ENCODE peak calls at places on chromosomes 12 and 14, in five cellular contexts. R is upper lobe of left lung; Z is WERI-Rb-1; T is CD8-positive, alpha-beta memory T cell; D is aorta. X is an unnamed sample. For H3K36me3, the result is how much of the 10 kb centered on the place peaks cover.

GRCh38 chr12:104546575-104546974 is 89.8 kb downstream of the CHST11 start:
- DNase-seq in R (no peak), Z (no peak), T (no peak), D (peak), X (peak)

GRCh38 chr12:2795291-2796186 is 769 bp downstream of the FKBP4 start:
- DNase-seq in R (peak), Z (peak), T (peak), D (peak), X (peak)

GRCh38 chr12:30422844-30423243 is 272.8 kb downstream of the IPO8 start:
- DNase-seq in R (no peak), Z (no peak), T (no peak), D (no peak), X (no peak)

GRCh38 chr12:109946505-109946904 is 46.4 kb downstream of the TCHP start:
- DNase-seq in R (no peak), Z (no peak), T (no peak), D (no peak), X (no peak)

GRCh38 chr14:57492859-57493258 is 798 bp downstream of the CCDC198 start:
- DNase-seq in R (no peak), Z (no peak), T (no peak), D (no peak), X (no peak)

GRCh38 chr12:85779768-85780167 is 56.4 kb downstream of the RASSF9 start:
- DNase-seq in R (no peak), Z (no peak), T (no peak), D (no peak), X (no peak)

GRCh38 chr14:77804592-77804991 is 4.7 kb downstream of the ADCK1 start:
- DNase-seq in R (no peak), Z (peak), T (no peak), D (peak), X (peak)

GRCh38 chr12:18799140-18799446 is 61.2 kb downstream of the CAPZA3 start:
- DNase-seq in R (no peak), Z (no peak), T (no peak), D (no peak), X (no peak)

GRCh38 chr12:19525236-19525635 is 85.9 kb downstream of the AEBP2 start:
- DNase-seq in R (no peak), Z (no peak), T (no peak), D (no peak), X (no peak)

GRCh38 chr12:29599397-29599796 is 101.9 kb upstream of the OVCH1 start:
- DNase-seq in R (no peak), Z (no peak), T (no peak), D (no peak), X (no peak)

GRCh38 chr12:996881-997280 is 5.9 kb downstream of the ERC1 start:
- DNase-seq in R (no peak), Z (no peak), T (no peak), D (no peak), X (no peak)

GRCh38 chr12:54588110-54588831 is at the start of gene PPP1R1A:
- DNase-seq in R (peak), Z (peak), T (no peak), D (no peak), X (no peak)

GRCh38 chr12:2194060-2194459 is 141.3 kb downstream of the CACNA1C start:
- DNase-seq in R (no peak), Z (no peak), T (no peak), D (no peak), X (no peak)

GRCh38 chr12:5428332-5429221 is 3.3 kb upstream of the NTF3 start:
- DNase-seq in R (no peak), Z (peak), T (no peak), D (no peak), X (peak)

GRCh38 chr12:51082561-51083139 is 746 bp downstream of the CSRNP2 start:
- DNase-seq in R (no peak), Z (peak), T (peak), D (no peak), X (peak)

GRCh38 chr12:69645031-69645430 is 34.3 kb upstream of the LRRC10 start:
- DNase-seq in R (no peak), Z (no peak), T (no peak), D (no peak), X (no peak)

GRCh38 chr14:52840916-52841315 is 49.5 kb upstream of the GNPNAT1 start:
- DNase-seq in R (no peak), Z (no peak), T (no peak), D (peak), X (no peak)

DNA sequence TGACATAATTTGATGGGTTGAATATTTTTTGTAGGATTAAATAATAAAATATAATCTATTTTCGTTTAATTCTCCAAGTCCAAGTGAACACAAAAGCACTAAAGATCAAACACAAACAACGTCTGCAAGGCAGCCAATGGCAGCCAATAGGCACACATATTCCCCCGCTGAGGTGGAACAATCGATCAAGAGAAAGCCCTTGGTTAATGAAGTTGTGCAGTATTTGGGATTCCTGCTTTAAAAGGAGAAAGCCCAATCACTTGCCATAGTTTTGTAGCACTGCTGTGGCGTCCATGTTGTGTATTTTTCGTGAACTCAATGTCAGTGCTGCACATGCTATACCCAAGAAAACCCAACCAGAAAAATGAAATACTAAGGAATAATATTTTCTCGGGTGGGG is 1.5 kb downstream of the DHRS7 start:
- DNase-seq in R (no peak), Z (no peak), T (no peak), D (no peak), X (no peak)
- H3K4me3 ChIP-seq in R (no peak), Z (no peak), T (no peak), D (peak), X (peak)

GRCh38 chr12:117036547-117036946 is 62.7 kb downstream of the TESC start:
- DNase-seq in R (no peak), Z (no peak), T (no peak), D (no peak), X (no peak)

GRCh38 chr12:117038919-117039318 is 60.3 kb downstream of the TESC start:
- DNase-seq in R (no peak), Z (no peak), T (no peak), D (no peak), X (no peak)

GRCh38 chr12:117037296-117038022 is 61.8 kb downstream of the TESC start:
- DNase-seq in R (no peak), Z (no peak), T (no peak), D (no peak), X (no peak)

GRCh38 chr12:117039891-117040309 is 59.3 kb downstream of the TESC start:
- DNase-seq in R (no peak), Z (no peak), T (no peak), D (no peak), X (no peak)

GRCh38 chr12:117038023-117038680 is 61.1 kb downstream of the TESC start:
- DNase-seq in R (no peak), Z (no peak), T (no peak), D (no peak), X (no peak)
- H3K36me3 ChIP-seq in R (under half), Z (under half), T (under half), D (under half), X (under half)

GRCh38 chr12:26379777-26380467 is 184.5 kb downstream of the SSPN start:
- DNase-seq in R (no peak), Z (no peak), T (no peak), D (no peak), X (no peak)
- H3K4me3 ChIP-seq in R (no peak), Z (no peak), T (no peak), D (no peak), X (no peak)

GRCh38 chr14:23024612-23025075 is 10.1 kb downstream of the PSMB5 start:
- DNase-seq in R (no peak), Z (peak), T (no peak), D (no peak), X (no peak)
- H3K36me3 ChIP-seq in R (half or more), Z (under half), T (under half), D (under half), X (under half)

X was measured in OCI-LY7.